ENCODE peak calls at places on chromosome 9, in five cellular contexts. B is T-cell; Q is HEK293T; T is NCI-H1105; S is stimulated activated CD8-positive, alpha-beta memory T cell treated with anti-CD3 and anti-CD28 coated beads, Interleukin-15, amount 100 ng/mL, for 48 hours. J is an unnamed sample.
A peak's percentile ranks its signal among the peaks of the same experiment; 100 is the strongest.

GRCh38 chr9:34256104-34256503 is 73.0 kb downstream of the KIF24 start:
- DNase-seq in B (no peak), Q (no peak), T (no peak), S (no peak), J (no peak)

GRCh38 chr9:98318834-98319478 is 63.5 kb upstream of the TBC1D2 start:
- DNase-seq in B (no peak), Q (no peak), T (no peak), S (no peak), J (no peak)

GRCh38 chr9:134944351-134944802 is 26.7 kb upstream of the FCN1 start:
- DNase-seq in B (no peak), Q (no peak), T (no peak), S (no peak), J (no peak)

GRCh38 chr9:14238518-14238917 is 75.4 kb downstream of the NFIB start:
- DNase-seq in B (no peak), Q (no peak), T (no peak), S (no peak), J (no peak)

GRCh38 chr9:106417685-106418084 is 445.3 kb upstream of the ZNF462 start:
- DNase-seq in B (no peak), Q (no peak), T (no peak), S (no peak), J (no peak)

GRCh38 chr9:13557724-13558123 is 278.2 kb upstream of the MPDZ start:
- DNase-seq in B (no peak), Q (no peak), T (peak; percentile 45), S (no peak), J (no peak)

GRCh38 chr9:91992636-91993035 is 42.6 kb upstream of the ROR2 start:
- DNase-seq in B (no peak), Q (no peak), T (no peak), S (no peak), J (no peak)

GRCh38 chr9:93954436-93955355 is at the start of gene BARX1:
- DNase-seq in B (no peak), Q (peak; percentile 38), T (no peak), S (no peak), J (no peak)

GRCh38 chr9:5958273-5958672 is 57.2 kb downstream of the RANBP6 start:
- DNase-seq in B (no peak), Q (no peak), T (no peak), S (no peak), J (no peak)

GRCh38 chr9:69193685-69194032 is 19.6 kb downstream of the TJP2 start:
- DNase-seq in B (no peak), Q (no peak), T (no peak), S (no peak), J (no peak)

GRCh38 chr9:24497671-24498070 is 48.0 kb downstream of the IZUMO3 start:
- DNase-seq in B (no peak), Q (no peak), T (no peak), S (no peak), J (no peak)

GRCh38 chr9:34072410-34072809 is 23.7 kb upstream of the UBAP2 start:
- DNase-seq in B (no peak), Q (no peak), T (no peak), S (no peak), J (no peak)

GRCh38 chr9:15354713-15355112 is 47.7 kb upstream of the TTC39B start:
- DNase-seq in B (no peak), Q (no peak), T (no peak), S (no peak), J (no peak)

GRCh38 chr9:130453487-130453886 is 8.7 kb downstream of the ASS1 start:
- DNase-seq in B (no peak), Q (no peak), T (peak; percentile 88), S (no peak), J (no peak)

GRCh38 chr9:125561497-125562148 is 145.4 kb downstream of the MAPKAP1 start:
- DNase-seq in B (no peak), Q (no peak), T (no peak), S (no peak), J (no peak)